ENCODE peak calls at places on chromosomes 7 and 10, in eight cellular contexts. One of them, this sample, is unnamed.

GRCh38 chr10:13233358-13233757 is 816 bp downstream of the UCMA start:
- DNase-seq in Caki2: no peak
- DNase-seq in lung: no peak
- DNase-seq in stomach: no peak
- DNase-seq in putamen: no peak
- DNase-seq in lower lobe of right lung: no peak
- DNase-seq in stimulated activated CD4-positive, alpha-beta T cell treated with anti-CD3 and anti-CD28 coated beads, Interleukin-1b, Interleukin-23, amount 100 ng/mL, for 48 hours: no peak
- DNase-seq in non-pigmented ciliary epithelial cell: no peak
- DNase-seq in this sample: no peak

GRCh38 chr7:155296788-155297516 is 726 bp upstream of the INSIG1 start:
- DNase-seq in stimulated activated CD4-positive, alpha-beta T cell treated with anti-CD3 and anti-CD28 coated beads, Interleukin-1b, Interleukin-23, amount 100 ng/mL, for 48 hours: peak
- DNase-seq in putamen: no peak
- DNase-seq in stomach: peak
- DNase-seq in lung: peak
- DNase-seq in non-pigmented ciliary epithelial cell: no peak
- DNase-seq in Caki2: no peak
- DNase-seq in lower lobe of right lung: peak
- DNase-seq in this sample: peak

GRCh38 chr10:131891196-131891928 is 9.4 kb upstream of the PPP2R2D start:
- DNase-seq in stimulated activated CD4-positive, alpha-beta T cell treated with anti-CD3 and anti-CD28 coated beads, Interleukin-1b, Interleukin-23, amount 100 ng/mL, for 48 hours: no peak
- DNase-seq in Caki2: no peak
- DNase-seq in non-pigmented ciliary epithelial cell: no peak
- DNase-seq in putamen: no peak
- DNase-seq in stomach: no peak
- DNase-seq in lung: no peak
- DNase-seq in lower lobe of right lung: no peak
- DNase-seq in this sample: no peak

GRCh38 chr10:75875740-75876139 is 444.3 kb downstream of the LRMDA start:
- DNase-seq in Caki2: no peak
- DNase-seq in putamen: no peak
- DNase-seq in non-pigmented ciliary epithelial cell: no peak
- DNase-seq in stimulated activated CD4-positive, alpha-beta T cell treated with anti-CD3 and anti-CD28 coated beads, Interleukin-1b, Interleukin-23, amount 100 ng/mL, for 48 hours: no peak
- DNase-seq in stomach: no peak
- DNase-seq in lung: no peak
- DNase-seq in lower lobe of right lung: no peak
- DNase-seq in this sample: no peak

GRCh38 chr10:71512213-71512745 is 115.6 kb downstream of the CDH23 start:
- DNase-seq in lung: no peak
- DNase-seq in Caki2: no peak
- DNase-seq in stomach: no peak
- DNase-seq in stimulated activated CD4-positive, alpha-beta T cell treated with anti-CD3 and anti-CD28 coated beads, Interleukin-1b, Interleukin-23, amount 100 ng/mL, for 48 hours: no peak
- DNase-seq in non-pigmented ciliary epithelial cell: no peak
- DNase-seq in putamen: no peak
- DNase-seq in lower lobe of right lung: no peak
- DNase-seq in this sample: no peak

GRCh38 chr10:35940067-35940989 is 298.2 kb upstream of the FZD8 start:
- DNase-seq in stomach: no peak
- DNase-seq in non-pigmented ciliary epithelial cell: no peak
- DNase-seq in putamen: no peak
- DNase-seq in lung: no peak
- DNase-seq in lower lobe of right lung: no peak
- DNase-seq in stimulated activated CD4-positive, alpha-beta T cell treated with anti-CD3 and anti-CD28 coated beads, Interleukin-1b, Interleukin-23, amount 100 ng/mL, for 48 hours: no peak
- DNase-seq in Caki2: no peak
- DNase-seq in this sample: no peak

GRCh38 chr7:103795787-103796186 is 193.7 kb downstream of the RELN start:
- DNase-seq in lung: no peak
- DNase-seq in stomach: no peak
- DNase-seq in Caki2: no peak
- DNase-seq in stimulated activated CD4-positive, alpha-beta T cell treated with anti-CD3 and anti-CD28 coated beads, Interleukin-1b, Interleukin-23, amount 100 ng/mL, for 48 hours: no peak
- DNase-seq in non-pigmented ciliary epithelial cell: no peak
- DNase-seq in putamen: no peak
- DNase-seq in lower lobe of right lung: no peak
- DNase-seq in this sample: no peak

GRCh38 chr7:144404911-144405310 is 1.4 kb upstream of the NOBOX start:
- DNase-seq in stomach: no peak
- DNase-seq in non-pigmented ciliary epithelial cell: no peak
- DNase-seq in Caki2: no peak
- DNase-seq in lung: no peak
- DNase-seq in lower lobe of right lung: no peak
- DNase-seq in stimulated activated CD4-positive, alpha-beta T cell treated with anti-CD3 and anti-CD28 coated beads, Interleukin-1b, Interleukin-23, amount 100 ng/mL, for 48 hours: no peak
- DNase-seq in putamen: no peak
- DNase-seq in this sample: no peak

GRCh38 chr10:86259901-86260562 is 106.6 kb downstream of the GRID1 start:
- DNase-seq in lung: no peak
- DNase-seq in stimulated activated CD4-positive, alpha-beta T cell treated with anti-CD3 and anti-CD28 coated beads, Interleukin-1b, Interleukin-23, amount 100 ng/mL, for 48 hours: no peak
- DNase-seq in non-pigmented ciliary epithelial cell: no peak
- DNase-seq in lower lobe of right lung: no peak
- DNase-seq in putamen: no peak
- DNase-seq in Caki2: no peak
- DNase-seq in stomach: peak
- DNase-seq in this sample: no peak

GRCh38 chr10:86254526-86255174 is 111.9 kb downstream of the GRID1 start:
- DNase-seq in lower lobe of right lung: no peak
- DNase-seq in lung: no peak
- DNase-seq in stomach: no peak
- DNase-seq in putamen: no peak
- DNase-seq in Caki2: peak
- DNase-seq in stimulated activated CD4-positive, alpha-beta T cell treated with anti-CD3 and anti-CD28 coated beads, Interleukin-1b, Interleukin-23, amount 100 ng/mL, for 48 hours: no peak
- DNase-seq in non-pigmented ciliary epithelial cell: no peak
- DNase-seq in this sample: no peak

GRCh38 chr7:149218469-149219420 is 20.7 kb upstream of the ZNF212 start:
- DNase-seq in non-pigmented ciliary epithelial cell: no peak
- DNase-seq in stomach: no peak
- DNase-seq in putamen: no peak
- DNase-seq in Caki2: no peak
- DNase-seq in lung: no peak
- DNase-seq in stimulated activated CD4-positive, alpha-beta T cell treated with anti-CD3 and anti-CD28 coated beads, Interleukin-1b, Interleukin-23, amount 100 ng/mL, for 48 hours: no peak
- DNase-seq in lower lobe of right lung: no peak
- DNase-seq in this sample: no peak

GRCh38 chr10:106705576-106706526 is 458.7 kb downstream of the SORCS1 start:
- DNase-seq in lower lobe of right lung: no peak
- DNase-seq in Caki2: peak
- DNase-seq in putamen: peak
- DNase-seq in stimulated activated CD4-positive, alpha-beta T cell treated with anti-CD3 and anti-CD28 coated beads, Interleukin-1b, Interleukin-23, amount 100 ng/mL, for 48 hours: peak
- DNase-seq in stomach: peak
- DNase-seq in lung: peak
- DNase-seq in non-pigmented ciliary epithelial cell: peak
- DNase-seq in this sample: no peak

GRCh38 chr7:19413444-19413965 is 268.3 kb upstream of the FERD3L start:
- DNase-seq in non-pigmented ciliary epithelial cell: no peak
- DNase-seq in stomach: no peak
- DNase-seq in Caki2: no peak
- DNase-seq in stimulated activated CD4-positive, alpha-beta T cell treated with anti-CD3 and anti-CD28 coated beads, Interleukin-1b, Interleukin-23, amount 100 ng/mL, for 48 hours: no peak
- DNase-seq in putamen: no peak
- DNase-seq in lung: no peak
- DNase-seq in lower lobe of right lung: no peak
- DNase-seq in this sample: no peak

GRCh38 chr7:157089100-157089510 is 49.6 kb upstream of the UBE3C start:
- DNase-seq in stomach: no peak
- DNase-seq in putamen: no peak
- DNase-seq in Caki2: no peak
- DNase-seq in stimulated activated CD4-positive, alpha-beta T cell treated with anti-CD3 and anti-CD28 coated beads, Interleukin-1b, Interleukin-23, amount 100 ng/mL, for 48 hours: no peak
- DNase-seq in non-pigmented ciliary epithelial cell: no peak
- DNase-seq in lower lobe of right lung: no peak
- DNase-seq in lung: no peak
- DNase-seq in this sample: no peak

GRCh38 chr7:158683541-158683940 is 21.1 kb downstream of the NCAPG2 start:
- DNase-seq in stimulated activated CD4-positive, alpha-beta T cell treated with anti-CD3 and anti-CD28 coated beads, Interleukin-1b, Interleukin-23, amount 100 ng/mL, for 48 hours: no peak
- DNase-seq in putamen: no peak
- DNase-seq in lower lobe of right lung: no peak
- DNase-seq in Caki2: no peak
- DNase-seq in lung: no peak
- DNase-seq in non-pigmented ciliary epithelial cell: no peak
- DNase-seq in stomach: no peak
- DNase-seq in this sample: no peak

GRCh38 chr7:42886866-42887509 is 24.9 kb downstream of the C7orf25 start:
- DNase-seq in Caki2: no peak
- DNase-seq in putamen: no peak
- DNase-seq in stomach: no peak
- DNase-seq in lower lobe of right lung: no peak
- DNase-seq in non-pigmented ciliary epithelial cell: no peak
- DNase-seq in stimulated activated CD4-positive, alpha-beta T cell treated with anti-CD3 and anti-CD28 coated beads, Interleukin-1b, Interleukin-23, amount 100 ng/mL, for 48 hours: no peak
- DNase-seq in lung: no peak
- DNase-seq in this sample: no peak

GRCh38 chr7:34354906-34355305 is 303.1 kb upstream of the NPSR1 start:
- DNase-seq in Caki2: peak
- DNase-seq in putamen: no peak
- DNase-seq in stomach: no peak
- DNase-seq in stimulated activated CD4-positive, alpha-beta T cell treated with anti-CD3 and anti-CD28 coated beads, Interleukin-1b, Interleukin-23, amount 100 ng/mL, for 48 hours: no peak
- DNase-seq in lower lobe of right lung: no peak
- DNase-seq in non-pigmented ciliary epithelial cell: peak
- DNase-seq in lung: no peak
- DNase-seq in this sample: no peak

GRCh38 chr10:71255817-71256660 is 43.7 kb downstream of the UNC5B start:
- DNase-seq in stimulated activated CD4-positive, alpha-beta T cell treated with anti-CD3 and anti-CD28 coated beads, Interleukin-1b, Interleukin-23, amount 100 ng/mL, for 48 hours: no peak
- DNase-seq in Caki2: no peak
- DNase-seq in lower lobe of right lung: no peak
- DNase-seq in stomach: peak
- DNase-seq in lung: peak
- DNase-seq in non-pigmented ciliary epithelial cell: no peak
- DNase-seq in putamen: no peak
- DNase-seq in this sample: no peak

GRCh38 chr10:129108994-129109393 is 358.0 kb upstream of the MGMT start:
- DNase-seq in lower lobe of right lung: no peak
- DNase-seq in putamen: no peak
- DNase-seq in stimulated activated CD4-positive, alpha-beta T cell treated with anti-CD3 and anti-CD28 coated beads, Interleukin-1b, Interleukin-23, amount 100 ng/mL, for 48 hours: no peak
- DNase-seq in lung: no peak
- DNase-seq in Caki2: no peak
- DNase-seq in stomach: no peak
- DNase-seq in non-pigmented ciliary epithelial cell: no peak
- DNase-seq in this sample: no peak

GRCh38 chr10:14598809-14599764 is 175.6 kb downstream of the FAM107B start:
- DNase-seq in stomach: peak
- DNase-seq in Caki2: no peak
- DNase-seq in non-pigmented ciliary epithelial cell: no peak
- DNase-seq in lung: no peak
- DNase-seq in putamen: no peak
- DNase-seq in lower lobe of right lung: no peak
- DNase-seq in stimulated activated CD4-positive, alpha-beta T cell treated with anti-CD3 and anti-CD28 coated beads, Interleukin-1b, Interleukin-23, amount 100 ng/mL, for 48 hours: no peak
- DNase-seq in this sample: no peak

GRCh38 chr10:52779541-52780390 is 7.2 kb upstream of the MBL2 start:
- DNase-seq in non-pigmented ciliary epithelial cell: no peak
- DNase-seq in lung: peak
- DNase-seq in stomach: peak
- DNase-seq in Caki2: peak
- DNase-seq in lower lobe of right lung: peak
- DNase-seq in stimulated activated CD4-positive, alpha-beta T cell treated with anti-CD3 and anti-CD28 coated beads, Interleukin-1b, Interleukin-23, amount 100 ng/mL, for 48 hours: peak
- DNase-seq in putamen: peak
- DNase-seq in this sample: no peak

GRCh38 chr7:43143918-43144589 is 31.6 kb downstream of the HECW1 start:
- DNase-seq in non-pigmented ciliary epithelial cell: no peak
- DNase-seq in stomach: no peak
- DNase-seq in lung: no peak
- DNase-seq in lower lobe of right lung: no peak
- DNase-seq in Caki2: no peak
- DNase-seq in putamen: no peak
- DNase-seq in stimulated activated CD4-positive, alpha-beta T cell treated with anti-CD3 and anti-CD28 coated beads, Interleukin-1b, Interleukin-23, amount 100 ng/mL, for 48 hours: no peak
- DNase-seq in this sample: no peak

GRCh38 chr7:158473238-158473637 is 114.4 kb downstream of the PTPRN2 start:
- DNase-seq in lung: no peak
- DNase-seq in stimulated activated CD4-positive, alpha-beta T cell treated with anti-CD3 and anti-CD28 coated beads, Interleukin-1b, Interleukin-23, amount 100 ng/mL, for 48 hours: no peak
- DNase-seq in stomach: no peak
- DNase-seq in non-pigmented ciliary epithelial cell: no peak
- DNase-seq in lower lobe of right lung: no peak
- DNase-seq in Caki2: no peak
- DNase-seq in putamen: no peak
- DNase-seq in this sample: no peak

GRCh38 chr10:121551210-121551609 is 47.0 kb downstream of the FGFR2 start:
- DNase-seq in lower lobe of right lung: no peak
- DNase-seq in putamen: no peak
- DNase-seq in Caki2: no peak
- DNase-seq in lung: no peak
- DNase-seq in stimulated activated CD4-positive, alpha-beta T cell treated with anti-CD3 and anti-CD28 coated beads, Interleukin-1b, Interleukin-23, amount 100 ng/mL, for 48 hours: no peak
- DNase-seq in stomach: no peak
- DNase-seq in non-pigmented ciliary epithelial cell: no peak
- DNase-seq in this sample: no peak

GRCh38 chr7:133354546-133355324 is 101.9 kb downstream of the EXOC4 start:
- DNase-seq in putamen: no peak
- DNase-seq in Caki2: no peak
- DNase-seq in stomach: no peak
- DNase-seq in stimulated activated CD4-positive, alpha-beta T cell treated with anti-CD3 and anti-CD28 coated beads, Interleukin-1b, Interleukin-23, amount 100 ng/mL, for 48 hours: no peak
- DNase-seq in lower lobe of right lung: no peak
- DNase-seq in lung: no peak
- DNase-seq in non-pigmented ciliary epithelial cell: no peak
- DNase-seq in this sample: no peak

GRCh38 chr7:130180571-130180971 is 24.6 kb downstream of the TMEM209 start:
- DNase-seq in lower lobe of right lung: no peak
- DNase-seq in putamen: peak
- DNase-seq in non-pigmented ciliary epithelial cell: peak
- DNase-seq in stimulated activated CD4-positive, alpha-beta T cell treated with anti-CD3 and anti-CD28 coated beads, Interleukin-1b, Interleukin-23, amount 100 ng/mL, for 48 hours: peak
- DNase-seq in lung: no peak
- DNase-seq in Caki2: peak
- DNase-seq in stomach: no peak
- DNase-seq in this sample: no peak

GRCh38 chr10:43931308-43931930 is 282.7 kb upstream of the ZNF32 start:
- DNase-seq in non-pigmented ciliary epithelial cell: peak
- DNase-seq in Caki2: no peak
- DNase-seq in stomach: no peak
- DNase-seq in lung: no peak
- DNase-seq in lower lobe of right lung: no peak
- DNase-seq in stimulated activated CD4-positive, alpha-beta T cell treated with anti-CD3 and anti-CD28 coated beads, Interleukin-1b, Interleukin-23, amount 100 ng/mL, for 48 hours: no peak
- DNase-seq in putamen: no peak
- DNase-seq in this sample: no peak

GRCh38 chr7:44307301-44307900 is 18.0 kb downstream of the CAMK2B start:
- DNase-seq in stomach: peak
- DNase-seq in stimulated activated CD4-positive, alpha-beta T cell treated with anti-CD3 and anti-CD28 coated beads, Interleukin-1b, Interleukin-23, amount 100 ng/mL, for 48 hours: no peak
- DNase-seq in lower lobe of right lung: no peak
- DNase-seq in non-pigmented ciliary epithelial cell: no peak
- DNase-seq in putamen: no peak
- DNase-seq in lung: peak
- DNase-seq in Caki2: peak
- DNase-seq in this sample: no peak

GRCh38 chr7:134678115-134678514 is 31.5 kb downstream of the BPGM start:
- DNase-seq in non-pigmented ciliary epithelial cell: no peak
- DNase-seq in Caki2: no peak
- DNase-seq in lower lobe of right lung: no peak
- DNase-seq in lung: no peak
- DNase-seq in stomach: no peak
- DNase-seq in putamen: no peak
- DNase-seq in stimulated activated CD4-positive, alpha-beta T cell treated with anti-CD3 and anti-CD28 coated beads, Interleukin-1b, Interleukin-23, amount 100 ng/mL, for 48 hours: no peak
- DNase-seq in this sample: no peak

GRCh38 chr7:42692609-42693008 is 219.3 kb downstream of the C7orf25 start:
- DNase-seq in putamen: no peak
- DNase-seq in stomach: no peak
- DNase-seq in lung: no peak
- DNase-seq in Caki2: no peak
- DNase-seq in stimulated activated CD4-positive, alpha-beta T cell treated with anti-CD3 and anti-CD28 coated beads, Interleukin-1b, Interleukin-23, amount 100 ng/mL, for 48 hours: no peak
- DNase-seq in non-pigmented ciliary epithelial cell: no peak
- DNase-seq in lower lobe of right lung: no peak
- DNase-seq in this sample: no peak

GRCh38 chr7:157250605-157251228 is 86.1 kb upstream of the DNAJB6 start:
- DNase-seq in stimulated activated CD4-positive, alpha-beta T cell treated with anti-CD3 and anti-CD28 coated beads, Interleukin-1b, Interleukin-23, amount 100 ng/mL, for 48 hours: peak
- DNase-seq in lung: peak
- DNase-seq in non-pigmented ciliary epithelial cell: no peak
- DNase-seq in stomach: no peak
- DNase-seq in Caki2: peak
- DNase-seq in putamen: no peak
- DNase-seq in lower lobe of right lung: no peak
- DNase-seq in this sample: peak

GRCh38 chr7:148545172-148545571 is 45.4 kb upstream of the C7orf33 start:
- DNase-seq in stimulated activated CD4-positive, alpha-beta T cell treated with anti-CD3 and anti-CD28 coated beads, Interleukin-1b, Interleukin-23, amount 100 ng/mL, for 48 hours: no peak
- DNase-seq in putamen: no peak
- DNase-seq in Caki2: no peak
- DNase-seq in non-pigmented ciliary epithelial cell: no peak
- DNase-seq in lower lobe of right lung: no peak
- DNase-seq in lung: no peak
- DNase-seq in stomach: no peak
- DNase-seq in this sample: no peak

GRCh38 chr10:17428616-17429097 is 25.7 kb downstream of the ST8SIA6 start:
- DNase-seq in putamen: no peak
- DNase-seq in stimulated activated CD4-positive, alpha-beta T cell treated with anti-CD3 and anti-CD28 coated beads, Interleukin-1b, Interleukin-23, amount 100 ng/mL, for 48 hours: peak
- DNase-seq in lung: no peak
- DNase-seq in Caki2: no peak
- DNase-seq in lower lobe of right lung: no peak
- DNase-seq in stomach: no peak
- DNase-seq in non-pigmented ciliary epithelial cell: no peak
- DNase-seq in this sample: peak

GRCh38 chr10:97768322-97769315 is 3.2 kb downstream of the SFRP5 start:
- DNase-seq in lung: no peak
- DNase-seq in lower lobe of right lung: no peak
- DNase-seq in Caki2: no peak
- DNase-seq in putamen: no peak
- DNase-seq in stimulated activated CD4-positive, alpha-beta T cell treated with anti-CD3 and anti-CD28 coated beads, Interleukin-1b, Interleukin-23, amount 100 ng/mL, for 48 hours: no peak
- DNase-seq in stomach: no peak
- DNase-seq in non-pigmented ciliary epithelial cell: no peak
- DNase-seq in this sample: no peak